ENCODE peak calls at places on chromosomes 13 and 19, in five cellular contexts. One of them, this sample, is unnamed.

GRCh38 chr19:13896227-13896626 is 9.7 kb downstream of the BRME1 start:
- DNase-seq in dorsolateral prefrontal cortex: no peak
- DNase-seq in activated CD4-positive, CD25-positive, alpha-beta regulatory T cell: no peak
- DNase-seq in Calu3: no peak
- DNase-seq in uterus: no peak
- DNase-seq in this sample: no peak

GRCh38 chr13:113973218-113974164 is at the start of gene C13orf46:
- DNase-seq in uterus: no peak
- DNase-seq in Calu3: no peak
- DNase-seq in dorsolateral prefrontal cortex: peak
- DNase-seq in activated CD4-positive, CD25-positive, alpha-beta regulatory T cell: no peak
- DNase-seq in this sample: no peak

GRCh38 chr19:34598217-34599155 is 78.5 kb downstream of the SCGB2B2 start:
- DNase-seq in uterus: no peak
- DNase-seq in activated CD4-positive, CD25-positive, alpha-beta regulatory T cell: no peak
- DNase-seq in dorsolateral prefrontal cortex: no peak
- DNase-seq in Calu3: no peak
- DNase-seq in this sample: no peak

GRCh38 chr13:42990147-42990990 is 1.7 kb downstream of the EPSTI1 start:
- DNase-seq in uterus: no peak
- DNase-seq in dorsolateral prefrontal cortex: no peak
- DNase-seq in activated CD4-positive, CD25-positive, alpha-beta regulatory T cell: no peak
- DNase-seq in Calu3: no peak
- DNase-seq in this sample: no peak

GRCh38 chr13:33644607-33645543 is 173.1 kb upstream of the RFC3 start:
- DNase-seq in activated CD4-positive, CD25-positive, alpha-beta regulatory T cell: no peak
- DNase-seq in Calu3: no peak
- DNase-seq in dorsolateral prefrontal cortex: no peak
- DNase-seq in uterus: peak
- DNase-seq in this sample: no peak

GRCh38 chr13:44141213-44141724 is 232.4 kb upstream of the SERP2 start:
- DNase-seq in dorsolateral prefrontal cortex: no peak
- DNase-seq in activated CD4-positive, CD25-positive, alpha-beta regulatory T cell: no peak
- DNase-seq in uterus: no peak
- DNase-seq in Calu3: no peak
- DNase-seq in this sample: no peak

GRCh38 chr19:10453852-10454251 is 33.5 kb downstream of the PDE4A start:
- DNase-seq in uterus: no peak
- DNase-seq in dorsolateral prefrontal cortex: no peak
- DNase-seq in Calu3: no peak
- DNase-seq in activated CD4-positive, CD25-positive, alpha-beta regulatory T cell: no peak
- DNase-seq in this sample: no peak

GRCh38 chr19:2610637-2611482 is 91.6 kb downstream of the GNG7 start:
- DNase-seq in activated CD4-positive, CD25-positive, alpha-beta regulatory T cell: peak
- DNase-seq in dorsolateral prefrontal cortex: peak
- DNase-seq in Calu3: peak
- DNase-seq in uterus: peak
- DNase-seq in this sample: peak

GRCh38 chr19:9342610-9343304 is 18.8 kb downstream of the ZNF559 start:
- DNase-seq in uterus: no peak
- DNase-seq in dorsolateral prefrontal cortex: no peak
- DNase-seq in Calu3: no peak
- DNase-seq in activated CD4-positive, CD25-positive, alpha-beta regulatory T cell: no peak
- DNase-seq in this sample: no peak

This sample was measured in NCI-H460.